ENCODE peak calls at places on chromosomes 1 and 21, in eight cellular contexts. V is HepG2, C is amniotic stem cell, B is NCI-H2081 treated with DMSO at 0.1 percent for 48 hours, U is posterior cingulate gyrus, O is heart left ventricle, F is hypothalamus, S is dorsolateral prefrontal cortex. T is an unnamed sample.

GRCh38 chr1:91020967-91021685 is 709 bp downstream of the ZNF644 start:
- DNase-seq in V (peak), C (peak), B (no peak), U (peak), O (peak), F (peak), S (peak), T (peak)

GRCh38 chr1:52601976-52602327 is 219 bp upstream of the GPX7 start:
- DNase-seq in V (no peak), C (no peak), B (no peak), U (no peak), O (no peak), F (no peak), S (no peak), T (no peak)

GRCh38 chr1:38038836-38039235 is 7.8 kb downstream of the POU3F1 start:
- DNase-seq in V (no peak), C (no peak), B (no peak), U (no peak), O (no peak), F (no peak), S (no peak), T (no peak)

GRCh38 chr1:3529099-3529729 is 74.7 kb downstream of the ARHGEF16 start:
- DNase-seq in V (no peak), C (no peak), B (no peak), U (peak), O (peak), F (peak), S (no peak), T (peak)

GRCh38 chr1:20290624-20291597 is at the start of gene VWA5B1:
- DNase-seq in V (no peak), C (no peak), B (no peak), U (no peak), O (no peak), F (no peak), S (no peak), T (no peak)

GRCh38 chr1:65948609-65949229 is 156.0 kb downstream of the PDE4B start:
- DNase-seq in V (no peak), C (peak), B (no peak), U (no peak), O (no peak), F (peak), S (no peak), T (no peak)

GRCh38 chr1:243575070-243575469 is 275.0 kb downstream of the AKT3 start:
- DNase-seq in V (no peak), C (no peak), B (no peak), U (no peak), O (no peak), F (no peak), S (no peak), T (no peak)

GRCh38 chr1:201739492-201740085 is 89.4 kb upstream of the IPO9 start:
- DNase-seq in V (no peak), C (no peak), B (no peak), U (peak), O (peak), F (peak), S (no peak), T (no peak)

GRCh38 chr1:18668750-18669404 is 38.2 kb downstream of the PAX7 start:
- DNase-seq in V (no peak), C (no peak), B (no peak), U (no peak), O (no peak), F (no peak), S (no peak), T (no peak)

GRCh38 chr1:23720256-23720995 is 22.8 kb upstream of the ELOA start:
- DNase-seq in V (no peak), C (no peak), B (no peak), U (no peak), O (no peak), F (no peak), S (no peak), T (no peak)

GRCh38 chr1:66996018-66996682 is 57.8 kb downstream of the SLC35D1 start:
- DNase-seq in V (peak), C (peak), B (peak), U (no peak), O (peak), F (peak), S (no peak), T (no peak)

GRCh38 chr21:29233611-29234540 is 64.8 kb upstream of the BACH1 start:
- DNase-seq in V (no peak), C (no peak), B (no peak), U (no peak), O (no peak), F (no peak), S (no peak), T (no peak)

GRCh38 chr1:27873671-27874384 is 1.5 kb downstream of the THEMIS2 start:
- DNase-seq in V (no peak), C (no peak), B (no peak), U (no peak), O (no peak), F (no peak), S (no peak), T (no peak)

GRCh38 chr21:36627242-36627641 is 71.7 kb upstream of the SIM2 start:
- DNase-seq in V (no peak), C (no peak), B (no peak), U (no peak), O (no peak), F (no peak), S (no peak), T (no peak)

GRCh38 chr1:110647254-110647891 is 27.4 kb downstream of the KCNA3 start:
- DNase-seq in V (no peak), C (no peak), B (no peak), U (no peak), O (no peak), F (no peak), S (no peak), T (no peak)

GRCh38 chr1:215793210-215793609 is 226.1 kb downstream of the KCTD3 start:
- DNase-seq in V (no peak), C (peak), B (peak), U (no peak), O (no peak), F (no peak), S (no peak), T (no peak)

GRCh38 chr1:244049969-244050834 is 881 bp upstream of the ZBTB18 start:
- DNase-seq in V (no peak), C (no peak), B (no peak), U (no peak), O (no peak), F (no peak), S (peak), T (no peak)

GRCh38 chr1:248404024-248404423 is 1.2 kb downstream of the OR2T1 start:
- DNase-seq in V (no peak), C (no peak), B (no peak), U (no peak), O (no peak), F (no peak), S (no peak), T (no peak)

GRCh38 chr1:52674497-52675384 is 23.4 kb downstream of the COA7 start:
- DNase-seq in V (no peak), C (no peak), B (no peak), U (no peak), O (no peak), F (no peak), S (no peak), T (no peak)

GRCh38 chr1:187605736-187606135 is 777.0 kb downstream of the PLA2G4A start:
- DNase-seq in V (no peak), C (no peak), B (no peak), U (no peak), O (no peak), F (no peak), S (no peak), T (no peak)

T was measured in C1 segment of cervical spinal cord.